ENCODE peak calls at places on chromosome 22, in six cellular contexts. C is A549, F is IMR-90, K is K562, G is HepG2, X is GM12878. R is an unnamed sample.

GRCh38 chr22:20865869-20866445 is 7.2 kb downstream of the SNAP29 start:
- DNase-seq in C (no peak), F (no peak), K (peak; percentile 85), G (no peak), X (no peak), R (no peak)

GRCh38 chr22:28909375-28909774 is 26.0 kb downstream of the ZNRF3 start:
- DNase-seq in C (no peak), F (peak; percentile 58), K (peak; percentile 25), G (no peak), X (peak; percentile 57), R (no peak)

GRCh38 chr22:21937821-21938070 is 14.9 kb downstream of the PPM1F start:
- DNase-seq in C (no peak), F (peak; percentile 94), K (no peak), G (no peak), X (no peak), R (no peak)

GRCh38 chr22:21672107-21672629 is 6.4 kb downstream of the PPIL2 start:
- DNase-seq in C (no peak), F (no peak), K (no peak), G (no peak), X (no peak), R (no peak)

GRCh38 chr22:44409691-44410316 is 88.2 kb downstream of the RTL6 start:
- DNase-seq in C (no peak), F (no peak), K (no peak), G (no peak), X (no peak), R (no peak)

GRCh38 chr22:20803696-20804324 is 29.9 kb downstream of the SERPIND1 start:
- DNase-seq in C (peak; percentile 39), F (peak; percentile 44), K (peak; percentile 83), G (peak; percentile 40), X (no peak), R (peak; percentile 71)

GRCh38 chr22:45376703-45377102 is 36.7 kb downstream of the SMC1B start:
- DNase-seq in C (no peak), F (no peak), K (no peak), G (no peak), X (no peak), R (no peak)

GRCh38 chr22:48939441-48940265 is 888.0 kb downstream of the BRD1 start:
- DNase-seq in C (no peak), F (no peak), K (no peak), G (no peak), X (no peak), R (no peak)

GRCh38 chr22:50018608-50019291 is 6.2 kb upstream of the IL17REL start:
- DNase-seq in C (no peak), F (no peak), K (no peak), G (no peak), X (no peak), R (no peak)

GRCh38 chr22:23578306-23578705 is 1.8 kb downstream of the IGLL1 start:
- DNase-seq in C (no peak), F (no peak), K (no peak), G (no peak), X (no peak), R (no peak)

GRCh38 chr22:30270841-30271240 is 4.2 kb upstream of the OSM start:
- DNase-seq in C (no peak), F (peak; percentile 81), K (peak; percentile 54), G (no peak), X (no peak), R (no peak)

GRCh38 chr22:37316875-37317371 is 34.6 kb downstream of the CYTH4 start:
- DNase-seq in C (peak; percentile 87), F (peak; percentile 88), K (peak; percentile 75), G (peak; percentile 83), X (no peak), R (peak; percentile 92)

GRCh38 chr22:30178180-30179126 is 68.1 kb downstream of the LIF start:
- DNase-seq in C (no peak), F (no peak), K (no peak), G (no peak), X (no peak), R (no peak)

GRCh38 chr22:46607483-46608114 is 12.6 kb upstream of the GRAMD4 start:
- DNase-seq in C (no peak), F (no peak), K (no peak), G (no peak), X (no peak), R (no peak)
- TF ChIP-seq SMC3 in C (no peak), F (no peak), K (no peak), G (no peak), X (no peak), R (no peak)

GRCh38 chr22:36104988-36105387 is 55.6 kb downstream of the APOL3 start:
- DNase-seq in C (no peak), F (peak; percentile 36), K (no peak), G (no peak), X (no peak), R (no peak)
- TF ChIP-seq SMC3 in C (no peak), F (no peak), K (no peak), G (no peak), X (no peak), R (no peak)

GRCh38 chr22:39249081-39249704 is 4.4 kb upstream of the PDGFB start:
- DNase-seq in C (no peak), F (no peak), K (no peak), G (no peak), X (no peak), R (no peak)
- TF ChIP-seq SMC3 in C (no peak), F (no peak), K (no peak), G (no peak), X (no peak), R (no peak)

GRCh38 chr22:33271390-33272161 is 213.4 kb upstream of the SYN3 start:
- DNase-seq in C (no peak), F (peak; percentile 13), K (no peak), G (no peak), X (peak; percentile 95), R (no peak)

GRCh38 chr22:33272180-33272579 is 214.0 kb upstream of the SYN3 start:
- DNase-seq in C (peak; percentile 14), F (no peak), K (no peak), G (peak; percentile 97), X (no peak), R (no peak)

GRCh38 chr22:33272866-33273265 is 214.7 kb upstream of the SYN3 start:
- DNase-seq in C (no peak), F (no peak), K (no peak), G (no peak), X (peak; percentile 60), R (no peak)

GRCh38 chr22:33274941-33275443 is 216.8 kb upstream of the SYN3 start:
- DNase-seq in C (no peak), F (no peak), K (no peak), G (no peak), X (no peak), R (peak; percentile 30)

DNA sequence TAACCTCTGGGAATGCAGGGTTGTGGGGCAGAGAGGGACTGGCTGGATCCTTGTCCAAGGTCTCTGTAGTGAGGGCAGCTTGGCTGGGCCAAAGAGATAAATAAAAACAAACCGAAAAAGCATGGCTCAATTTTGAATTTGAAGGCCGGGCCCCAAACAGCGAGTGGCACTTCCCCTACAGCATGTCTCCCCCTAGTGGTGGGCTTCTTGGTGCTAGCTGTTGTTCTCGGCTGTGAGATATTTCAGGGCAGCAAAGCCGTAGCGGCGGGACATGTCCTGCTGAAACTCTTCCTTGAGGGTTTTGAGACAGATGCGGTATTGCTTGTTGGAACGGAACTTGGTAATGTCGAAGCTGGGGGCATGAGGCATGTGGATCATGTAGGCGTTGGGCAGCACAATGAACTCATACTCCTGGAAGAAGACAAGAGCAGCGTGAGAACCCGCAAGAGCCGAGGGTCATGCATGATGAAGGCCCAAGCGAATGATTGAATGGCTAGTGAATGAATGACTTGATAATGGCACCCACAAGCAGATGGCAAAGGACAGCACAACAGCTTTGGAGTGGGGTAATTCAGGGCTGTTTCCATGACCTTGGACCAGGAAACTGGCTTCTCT is 216.1 kb upstream of the SYN3 start:
- DNase-seq in C (peak; percentile 22), F (no peak), K (peak; percentile 42), G (peak; percentile 27), X (no peak), R (no peak)
- TF ChIP-seq SMC3 in C (no peak), F (no peak), K (no peak), G (no peak), X (peak; percentile 65), R (no peak)

GRCh38 chr22:46933040-46933439 is 170.6 kb downstream of the TBC1D22A start:
- DNase-seq in C (no peak), F (no peak), K (no peak), G (no peak), X (no peak), R (no peak)

GRCh38 chr22:46929689-46930225 is 167.3 kb downstream of the TBC1D22A start:
- DNase-seq in C (no peak), F (no peak), K (no peak), G (no peak), X (no peak), R (no peak)

GRCh38 chr22:46933526-46933925 is 171.1 kb downstream of the TBC1D22A start:
- DNase-seq in C (no peak), F (no peak), K (no peak), G (no peak), X (no peak), R (no peak)

GRCh38 chr22:46931414-46931813 is 169.0 kb downstream of the TBC1D22A start:
- DNase-seq in C (peak; percentile 31), F (no peak), K (no peak), G (no peak), X (no peak), R (no peak)

GRCh38 chr22:46931881-46932280 is 169.4 kb downstream of the TBC1D22A start:
- DNase-seq in C (no peak), F (peak; percentile 20), K (no peak), G (no peak), X (no peak), R (no peak)
- TF ChIP-seq SMC3 in C (no peak), F (no peak), K (no peak), G (no peak), X (no peak), R (no peak)

R was measured in SK-N-SH.